ENCODE peak calls at places on chromosomes 6 and 20, in five cellular contexts. X is stomach, Z is A549, E is cardiac fibroblast, P is WERI-Rb-1. C is an unnamed sample.

GRCh38 chr6:100479180-100480035 is 14.7 kb upstream of the SIM1 start:
- DNase-seq in Z (peak), X (no peak), E (peak), P (no peak), C (no peak)

GRCh38 chr6:13300649-13301590 is 27.4 kb downstream of the TBC1D7 start:
- DNase-seq in P (no peak), E (no peak), Z (no peak), X (no peak), C (no peak)

GRCh38 chr6:101167638-101168037 is 225.9 kb upstream of the GRIK2 start:
- DNase-seq in E (no peak), X (no peak), P (no peak), Z (no peak), C (no peak)

GRCh38 chr6:167826230-167827061 is at the start of gene AFDN:
- DNase-seq in E (peak), X (peak), Z (peak), P (peak), C (peak)

GRCh38 chr6:145271086-145271485 is 464.2 kb downstream of the EPM2A start:
- DNase-seq in E (no peak), X (no peak), P (no peak), Z (no peak), C (no peak)

GRCh38 chr6:49025273-49026240 is 437.5 kb downstream of the MMUT start:
- DNase-seq in Z (no peak), P (no peak), X (no peak), E (no peak), C (no peak)

GRCh38 chr20:61045091-61045490 is 207.0 kb upstream of the CDH4 start:
- DNase-seq in P (no peak), E (no peak), Z (no peak), X (no peak), C (no peak)

GRCh38 chr6:3230275-3231212 is 3.1 kb upstream of the TUBB2B start:
- DNase-seq in E (no peak), P (peak), X (no peak), Z (no peak), C (no peak)

GRCh38 chr6:25485820-25486559 is 166.0 kb upstream of the SCGN start:
- DNase-seq in X (peak), Z (no peak), P (peak), E (no peak), C (no peak)

GRCh38 chr20:54122189-54122588 is 51.6 kb downstream of the CYP24A1 start:
- DNase-seq in E (peak), P (no peak), Z (peak), X (no peak), C (no peak)

GRCh38 chr6:126312013-126312665 is 27.8 kb upstream of the CENPW start:
- DNase-seq in Z (peak), X (no peak), P (peak), E (peak), C (no peak)

GRCh38 chr6:6851059-6851658 is 256.6 kb upstream of the RREB1 start:
- DNase-seq in P (no peak), E (peak), X (peak), Z (peak), C (no peak)

GRCh38 chr6:18264338-18265098 is at the start of gene DEK:
- DNase-seq in Z (peak), P (peak), E (peak), X (peak), C (peak)

GRCh38 chr20:2282181-2282580 is 13.6 kb upstream of the TGM3 start:
- DNase-seq in X (no peak), Z (no peak), P (no peak), E (no peak), C (no peak)

GRCh38 chr6:141764388-141764787 is 368.3 kb upstream of the GJE1 start:
- DNase-seq in Z (no peak), X (no peak), E (no peak), P (no peak), C (no peak)

GRCh38 chr20:25738198-25738597 is 41.5 kb upstream of the ZNF337 start:
- DNase-seq in E (peak), Z (no peak), P (no peak), X (no peak), C (no peak)

GRCh38 chr6:158205220-158205944 is 37.2 kb downstream of the GTF2H5 start:
- DNase-seq in Z (no peak), P (peak), E (peak), X (peak), C (no peak)

GRCh38 chr6:13383280-13384163 is 55.2 kb upstream of the TBC1D7 start:
- DNase-seq in Z (peak), E (peak), P (no peak), X (no peak), C (no peak)

GRCh38 chr6:168988801-168989200 is 264.8 kb downstream of the THBS2 start:
- DNase-seq in X (no peak), Z (no peak), P (no peak), E (peak), C (peak)

GRCh38 chr6:111709615-111710398 is 104.1 kb upstream of the TRAF3IP2 start:
- DNase-seq in X (peak), P (peak), Z (peak), E (peak), C (no peak)

GRCh38 chr20:50415516-50416268 is 94.5 kb upstream of the PTPN1 start:
- DNase-seq in P (no peak), E (peak), X (peak), Z (peak), C (peak)

GRCh38 chr6:17930321-17930993 is 57.0 kb downstream of the KIF13A start:
- DNase-seq in X (no peak), P (no peak), E (peak), Z (no peak), C (no peak)

GRCh38 chr20:16158090-16158975 is 414.9 kb downstream of the KIF16B start:
- DNase-seq in E (no peak), P (no peak), X (no peak), Z (no peak), C (no peak)

GRCh38 chr6:112879920-112880413 is 532.8 kb downstream of the RFPL4B start:
- DNase-seq in E (no peak), Z (peak), P (peak), X (peak), C (no peak)

GRCh38 chr20:9161308-9161707 is 92.4 kb downstream of the PLCB4 start:
- DNase-seq in P (no peak), Z (no peak), E (no peak), X (peak), C (no peak)

GRCh38 chr20:7841967-7842301 is 98.3 kb downstream of the HAO1 start:
- DNase-seq in E (peak), P (peak), Z (peak), X (no peak), C (no peak)

GRCh38 chr6:37838209-37838921 is 18.8 kb downstream of the ZFAND3 start:
- DNase-seq in P (no peak), E (peak), Z (no peak), X (no peak), C (no peak)

GRCh38 chr6:144935181-144935580 is 650.0 kb downstream of the UTRN start:
- DNase-seq in P (no peak), X (no peak), E (peak), Z (no peak), C (no peak)

GRCh38 chr20:45918182-45918737 is 6.3 kb upstream of the PLTP start:
- DNase-seq in X (no peak), E (peak), Z (no peak), P (no peak), C (no peak)

GRCh38 chr6:166257911-166258318 is 50.3 kb downstream of the PRR18 start:
- DNase-seq in E (no peak), P (no peak), Z (no peak), X (no peak), C (no peak)

GRCh38 chr6:137016366-137016765 is 28.4 kb downstream of the IL20RA start:
- DNase-seq in X (no peak), E (peak), Z (no peak), P (no peak), C (no peak)

GRCh38 chr6:7312616-7313504 is at the start of gene SSR1:
- DNase-seq in E (peak), X (peak), Z (peak), P (peak), C (peak)

GRCh38 chr6:44053106-44053756 is 74.0 kb downstream of the MRPL14 start:
- DNase-seq in X (no peak), E (no peak), Z (no peak), P (no peak), C (no peak)

GRCh38 chr6:109595998-109596397 is 95.0 kb downstream of the AK9 start:
- DNase-seq in E (peak), Z (peak), X (no peak), P (no peak), C (no peak)

GRCh38 chr20:58129736-58130135 is 98.7 kb downstream of the ANKRD60 start:
- DNase-seq in P (peak), X (no peak), Z (no peak), E (no peak), C (peak)

GRCh38 chr20:2752631-2753455 is 47.6 kb downstream of the CPXM1 start:
- DNase-seq in Z (peak), E (peak), P (no peak), X (no peak), C (no peak)

GRCh38 chr6:139028242-139028657 is 295 bp upstream of the ABRACL start:
- DNase-seq in P (no peak), Z (no peak), X (no peak), E (peak), C (no peak)

DNA sequence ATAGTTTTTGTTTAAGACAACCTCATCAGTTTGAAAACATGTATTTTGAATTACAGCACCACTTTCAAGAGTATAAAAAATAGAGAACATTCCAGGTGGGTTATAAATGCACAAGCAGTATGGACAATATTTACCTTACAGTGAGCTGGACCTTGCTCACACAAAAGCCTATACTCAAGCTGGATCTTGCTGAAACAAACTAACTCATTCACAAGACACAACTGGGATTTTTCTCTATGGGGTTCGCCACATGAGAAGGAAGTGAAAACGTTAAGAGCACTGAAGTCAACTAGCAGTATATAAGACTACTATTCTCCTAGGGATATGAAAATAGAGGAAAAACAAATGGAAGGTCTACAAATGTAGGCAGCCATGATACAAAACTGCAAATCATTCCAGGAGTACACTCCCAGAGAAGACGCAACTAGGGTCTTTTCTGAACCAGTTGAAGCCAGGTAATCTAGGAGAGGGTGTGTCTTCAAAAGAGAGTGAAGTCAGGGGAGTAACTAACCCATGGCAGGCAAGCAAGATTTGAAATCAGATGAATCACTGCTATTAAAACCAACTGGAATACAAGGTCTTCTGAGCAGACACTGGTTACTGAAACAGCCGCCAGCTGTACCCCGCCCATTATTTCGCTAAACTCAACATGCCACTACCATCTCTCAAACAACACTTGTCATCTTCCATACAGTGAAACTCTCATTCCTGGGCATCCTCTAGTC is 26.5 kb downstream of the STAU1 start:
- DNase-seq in E (no peak), X (no peak), P (no peak), Z (no peak), C (no peak)
- H3K4me3 ChIP-seq in E (no peak), X (no peak), P (no peak), Z (no peak), C (no peak)

GRCh38 chr6:124962617-124963415 is 579 bp downstream of the RNF217 start:
- DNase-seq in P (peak), E (peak), X (peak), Z (peak), C (no peak)
- TF ChIP-seq CTCF in P (peak), E (no peak), X (no peak), Z (peak), C (no peak)

GRCh38 chr6:129709909-129710721 is at the start of gene ARHGAP18:
- DNase-seq in E (peak), Z (peak), P (peak), X (peak), C (peak)

GRCh38 chr6:129709451-129709908 is 497 bp downstream of the ARHGAP18 start:
- DNase-seq in E (peak), Z (no peak), X (peak), P (no peak), C (no peak)

GRCh38 chr6:129707028-129707427 is 2.9 kb downstream of the ARHGAP18 start:
- DNase-seq in P (no peak), Z (no peak), E (no peak), X (no peak), C (no peak)

GRCh38 chr6:129708496-129709216 is 1.3 kb downstream of the ARHGAP18 start:
- DNase-seq in X (no peak), Z (no peak), E (no peak), P (no peak), C (no peak)

GRCh38 chr6:129707882-129708495 is 2.0 kb downstream of the ARHGAP18 start:
- DNase-seq in Z (no peak), P (no peak), X (no peak), E (no peak), C (no peak)
- H3K4me3 ChIP-seq in Z (no peak), P (no peak), X (peak), E (peak), C (peak)

DNA sequence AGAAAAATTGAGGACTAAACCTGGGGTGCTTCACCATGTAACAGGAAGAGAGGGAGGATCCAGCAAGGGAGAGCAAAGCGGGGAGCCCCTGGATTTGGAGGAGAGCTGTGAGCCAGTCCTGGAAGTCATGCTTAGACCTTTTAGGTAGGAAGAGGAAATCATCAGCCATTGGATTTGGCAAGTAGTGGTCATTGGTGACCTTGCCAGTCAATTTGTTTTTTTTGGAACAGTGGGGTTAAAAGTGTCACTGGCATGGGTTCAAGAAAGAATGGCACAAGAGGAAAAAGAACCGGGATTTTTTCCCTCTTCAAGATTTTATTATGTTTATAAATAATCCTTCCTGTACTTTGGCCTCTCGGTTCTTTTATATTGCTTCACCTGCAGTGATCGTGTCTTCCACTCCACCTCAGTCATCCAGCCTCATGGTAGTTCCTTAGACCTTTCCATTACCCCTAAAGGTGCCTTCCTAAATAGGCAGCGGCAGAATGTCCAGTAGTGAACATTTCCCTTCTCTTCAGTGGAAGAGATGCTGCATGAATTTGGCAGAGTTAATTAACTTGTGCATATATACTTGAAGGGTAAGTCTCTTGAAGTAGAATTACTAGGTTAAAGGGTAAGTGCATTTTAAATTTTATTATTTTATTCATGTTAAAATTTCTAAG is 124.7 kb downstream of the QKI start:
- DNase-seq in E (no peak), Z (no peak), P (no peak), X (no peak), C (no peak)
- TF ChIP-seq CTCF in E (no peak), Z (no peak), P (no peak), X (no peak), C (no peak)

DNA sequence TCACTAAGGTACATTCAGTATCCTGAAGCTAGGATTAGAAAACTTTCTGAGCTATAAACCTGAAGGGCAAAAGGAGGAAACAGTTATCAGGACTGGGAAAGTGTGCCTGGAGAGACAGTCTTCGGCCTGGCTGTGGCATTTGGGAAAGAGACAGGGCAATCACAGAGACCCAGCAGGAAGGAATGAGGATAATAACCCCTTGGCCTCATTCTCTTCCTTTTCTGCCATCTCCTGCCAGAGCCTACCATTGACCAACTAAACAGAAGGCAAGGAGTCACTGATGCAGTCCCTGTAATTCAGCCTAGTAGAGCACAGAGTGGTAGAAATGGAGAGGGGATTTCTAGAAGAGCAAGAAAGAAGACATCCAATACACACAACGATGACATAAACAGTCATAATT is 359.4 kb downstream of the HDGFL1 start:
- DNase-seq in P (no peak), E (no peak), Z (no peak), X (no peak), C (no peak)
- H3K4me3 ChIP-seq in P (no peak), E (no peak), Z (no peak), X (no peak), C (no peak)